ENCODE peak calls at places on chromosomes 1 and 21, in ten cellular contexts. K is brain microvascular endothelial cell, X is body of pancreas, E is stomach, C is RWPE2, J is psoas muscle, V is thoracic aorta, B is heart right ventricle, H is transverse colon, G is Peyer's patch. P is an unnamed sample.

GRCh38 chr1:76288758-76289483 is 214.4 kb downstream of the ST6GALNAC3 start:
- DNase-seq in G (no peak), B (no peak), E (no peak), J (no peak), X (no peak), K (no peak), V (no peak), C (no peak), H (no peak), P (no peak)

GRCh38 chr1:197920345-197921117 is 3.4 kb downstream of the LHX9 start:
- DNase-seq in E (no peak), X (no peak), H (no peak), V (no peak), G (no peak), K (no peak), B (no peak), J (no peak), C (no peak), P (no peak)

GRCh38 chr1:106962591-106962990 is 93.9 kb upstream of the PRMT6 start:
- DNase-seq in K (no peak), G (no peak), X (no peak), V (no peak), J (no peak), H (no peak), C (no peak), E (no peak), B (no peak), P (no peak)

GRCh38 chr1:190144650-190145049 is 333.0 kb downstream of the BRINP3 start:
- DNase-seq in J (no peak), G (no peak), H (no peak), C (no peak), V (no peak), B (no peak), K (no peak), X (no peak), E (no peak), P (no peak)

GRCh38 chr21:42566524-42567180 is 53.0 kb downstream of the SLC37A1 start:
- DNase-seq in X (peak; percentile 10), K (no peak), V (no peak), H (peak; percentile 3), J (no peak), C (no peak), E (peak; percentile 24), B (no peak), G (peak; percentile 12), P (no peak)

GRCh38 chr1:99170516-99170915 is 93.8 kb upstream of the PLPPR4 start:
- DNase-seq in B (no peak), G (no peak), J (no peak), E (no peak), H (no peak), X (no peak), C (no peak), V (no peak), K (no peak), P (no peak)

GRCh38 chr1:109873278-109874175 is 37.1 kb upstream of the CSF1 start:
- DNase-seq in V (no peak), C (no peak), E (no peak), B (no peak), K (no peak), J (no peak), G (no peak), X (no peak), H (no peak), P (no peak)

GRCh38 chr21:38533887-38534286 is 35.6 kb upstream of the ERG start:
- DNase-seq in V (no peak), K (no peak), J (no peak), X (no peak), G (no peak), C (no peak), B (no peak), H (no peak), E (no peak), P (no peak)

GRCh38 chr1:223674119-223674890 is 8.8 kb upstream of the CAPN8 start:
- DNase-seq in G (no peak), J (no peak), K (no peak), H (no peak), V (no peak), E (no peak), C (no peak), B (no peak), X (no peak), P (no peak)

GRCh38 chr1:84888753-84889152 is 4.3 kb downstream of the LPAR3 start:
- DNase-seq in C (peak; percentile 73), G (no peak), B (no peak), H (peak; percentile 26), X (no peak), V (no peak), K (no peak), J (no peak), E (no peak), P (no peak)

GRCh38 chr1:162028726-162029125 is 5.1 kb upstream of the OLFML2B start:
- DNase-seq in J (no peak), H (no peak), E (no peak), B (no peak), G (no peak), X (no peak), K (no peak), V (no peak), C (no peak), P (no peak)

GRCh38 chr1:202578565-202578964 is 131.7 kb downstream of the SYT2 start:
- DNase-seq in X (no peak), E (no peak), K (no peak), J (no peak), V (no peak), B (no peak), C (no peak), G (no peak), H (no peak), P (no peak)

GRCh38 chr21:30257773-30258172 is 25.0 kb downstream of the KRTAP24-1 start:
- DNase-seq in G (no peak), H (no peak), B (no peak), J (no peak), K (peak; percentile 49), C (no peak), V (no peak), E (no peak), X (no peak), P (no peak)

GRCh38 chr1:19786988-19787423 is 12.7 kb downstream of the TMCO4 start:
- DNase-seq in B (no peak), X (no peak), G (no peak), J (no peak), V (no peak), K (no peak), E (peak; percentile 61), C (no peak), H (peak; percentile 44), P (peak; percentile 81)

GRCh38 chr1:171841931-171842723 is 829 bp downstream of the DNM3 start:
- DNase-seq in X (peak; percentile 12), H (no peak), K (no peak), C (no peak), J (peak; percentile 14), B (peak; percentile 17), G (peak; percentile 25), V (no peak), E (no peak), P (no peak)

GRCh38 chr1:44406761-44407429 is 1.8 kb downstream of the RNF220 start:
- DNase-seq in K (no peak), G (no peak), C (no peak), V (no peak), E (no peak), X (no peak), H (no peak), B (no peak), J (no peak), P (no peak)

GRCh38 chr1:2832506-2833453 is 31.3 kb upstream of the TTC34 start:
- DNase-seq in X (no peak), J (no peak), V (no peak), K (no peak), G (no peak), C (peak; percentile 42), E (no peak), B (no peak), H (no peak), P (no peak)

GRCh38 chr1:160068231-160068630 is 1.7 kb downstream of the KCNJ10 start:
- DNase-seq in H (no peak), J (no peak), X (no peak), B (no peak), K (no peak), G (no peak), V (no peak), C (no peak), E (no peak), P (no peak)

DNA sequence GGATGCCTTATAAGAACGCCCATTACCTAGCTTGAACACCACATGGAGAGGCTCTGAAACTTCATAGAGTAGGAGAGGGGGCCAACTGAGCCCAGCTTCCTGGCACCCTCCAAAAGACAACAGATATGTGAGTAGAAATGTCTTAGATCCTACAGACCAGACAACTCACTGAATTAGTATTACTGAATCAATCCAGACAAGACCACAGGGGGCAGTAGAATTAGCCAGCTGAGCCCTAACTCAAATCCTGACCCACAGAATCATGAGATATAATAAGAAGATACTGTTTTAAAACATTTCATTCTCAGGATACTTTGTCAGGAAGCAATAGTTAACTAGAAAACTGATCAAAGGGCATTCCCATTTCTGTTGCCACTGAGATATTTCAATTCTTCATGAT is 45.8 kb upstream of the C1orf21 start:
- DNase-seq in B (no peak), J (no peak), X (no peak), V (no peak), K (peak; percentile 4), H (no peak), C (no peak), E (no peak), G (no peak), P (no peak)
- H3K27ac ChIP-seq in B (no peak overlapping the region), J (no peak overlapping the region), X (no peak overlapping the region), V (no peak overlapping the region), K (no peak overlapping the region), H (no peak overlapping the region), C (no peak overlapping the region), E (no peak overlapping the region), G (no peak overlapping the region), P (no peak overlapping the region)

GRCh38 chr21:33797565-33797964 is 118.0 kb downstream of the ATP5PO start:
- DNase-seq in B (no peak), G (no peak), E (no peak), X (no peak), K (no peak), H (no peak), V (no peak), J (no peak), C (no peak), P (no peak)
- H3K4me3 ChIP-seq in B (no peak overlapping the region), G (no peak overlapping the region), E (no peak overlapping the region), X (no peak overlapping the region), K (no peak overlapping the region), H (no peak overlapping the region), V (no peak overlapping the region), J (peak overlapping the region; percentile 38), C (no peak overlapping the region), P (no peak overlapping the region)

DNA sequence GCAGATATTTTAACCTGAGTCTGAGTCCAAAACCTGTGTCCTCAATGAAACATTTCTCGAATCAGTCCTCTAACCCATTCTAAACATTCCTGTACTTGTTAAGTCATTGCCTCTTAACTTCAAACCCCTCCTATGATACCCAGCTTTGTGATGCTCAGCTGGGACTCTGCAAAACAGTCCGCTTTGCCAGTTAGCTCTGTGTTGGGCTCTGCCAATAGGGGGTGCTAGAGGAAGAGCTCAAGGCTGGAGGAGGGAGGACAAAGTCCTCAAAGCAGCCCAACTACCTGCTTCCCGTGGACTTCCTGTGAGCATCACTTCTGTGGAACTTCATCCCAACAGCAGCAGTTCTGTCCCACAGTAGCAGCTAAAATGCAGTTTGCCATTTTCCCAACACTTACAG is 38.1 kb upstream of the SYT14 start:
- DNase-seq in X (no peak), B (no peak), H (no peak), J (no peak), G (no peak), E (no peak), V (no peak), C (no peak), K (no peak), P (no peak)
- TF ChIP-seq CTCF in X (no peak), B (peak; percentile 18), H (no peak), J (no peak), G (no peak), E (no peak), V (no peak), C (no peak), K (peak; percentile 68), P (no peak)

GRCh38 chr1:11990303-11991032 is 10.2 kb downstream of the MFN2 start:
- DNase-seq in E (no peak), K (peak; percentile 16), V (no peak), J (peak; percentile 61), G (no peak), X (no peak), B (peak; percentile 51), C (no peak), H (no peak), P (no peak)
- H3K27ac ChIP-seq in E (peak overlapping the region; percentile 56), K (peak overlapping the region; percentile 8), V (no peak overlapping the region), J (peak overlapping the region; percentile 97), G (no peak overlapping the region), X (no peak overlapping the region), B (peak overlapping the region; percentile 98), C (no peak overlapping the region), H (peak overlapping the region; percentile 54), P (peak overlapping the region; percentile 62)

P was measured in prostate gland.